ENCODE peak calls at places on chromosome 19, in nine cellular contexts. U, K, M, S, F, E, W, Q and Z are unnamed samples.

GRCh38 chr19:12090807-12091206 is 26.3 kb downstream of the ZNF844 start:
- DNase-seq in M (peak), E (peak), S (peak), F (peak), U (peak), Q (no peak), K (peak), W (peak), Z (peak)

GRCh38 chr19:48646192-48646911 is 365 bp upstream of the CA11 start:
- DNase-seq in E (peak), M (peak), S (peak), K (peak), U (peak), F (peak), W (peak), Q (no peak), Z (peak)

GRCh38 chr19:13164370-13165090 is 14.3 kb downstream of the IER2 start:
- DNase-seq in M (no peak), U (peak), Q (peak), F (peak), E (peak), W (peak), K (no peak), S (peak), Z (peak)

GRCh38 chr19:1245884-1246816 is 2.2 kb upstream of the MIDN start:
- DNase-seq in U (no peak), E (no peak), F (no peak), W (no peak), Q (no peak), S (no peak), K (no peak), M (no peak), Z (no peak)

GRCh38 chr19:1394252-1395193 is 6.8 kb downstream of the GAMT start:
- DNase-seq in K (no peak), M (no peak), W (no peak), F (no peak), U (no peak), S (no peak), E (no peak), Q (no peak), Z (peak)

GRCh38 chr19:49491804-49492572 is 4.2 kb upstream of the RPS11 start:
- DNase-seq in S (no peak), Q (no peak), W (no peak), F (no peak), U (no peak), K (no peak), E (no peak), M (no peak), Z (no peak)

GRCh38 chr19:43914051-43914450 is 21.0 kb downstream of the ZNF45 start:
- DNase-seq in M (no peak), Q (no peak), F (no peak), W (no peak), E (no peak), K (no peak), U (no peak), S (no peak), Z (no peak)

GRCh38 chr19:22533761-22534160 is 100.4 kb upstream of the ZNF492 start:
- DNase-seq in Q (no peak), M (no peak), E (no peak), K (no peak), F (no peak), U (no peak), W (no peak), S (no peak), Z (no peak)

GRCh38 chr19:37966211-37967072 is 59.4 kb downstream of the SIPA1L3 start:
- DNase-seq in S (peak), K (no peak), M (no peak), Q (no peak), E (no peak), U (no peak), F (peak), W (no peak), Z (peak)